ENCODE peak calls at places on chromosomes 1 and 21, in six cellular contexts. U is SK-N-SH, F is H1, S is K562, V is GM12878, N is HepG2. X is an unnamed sample.

GRCh38 chr1:48757363-48757762 is 19.3 kb downstream of the BEND5 start:
- DNase-seq in U (no peak), F (no peak), S (no peak), V (no peak), N (no peak), X (no peak)

GRCh38 chr1:169312084-169312954 is 55.3 kb downstream of the NME7 start:
- DNase-seq in U (no peak), F (no peak), S (peak), V (peak), N (no peak), X (peak)

GRCh38 chr21:27802816-27803475 is 836.1 kb upstream of the ADAMTS5 start:
- DNase-seq in U (peak), F (peak), S (peak), V (no peak), N (no peak), X (peak)

GRCh38 chr1:7339014-7339413 is 432.1 kb upstream of the VAMP3 start:
- DNase-seq in U (no peak), F (no peak), S (no peak), V (no peak), N (no peak), X (no peak)

GRCh38 chr1:54537611-54538010 is 10.4 kb upstream of the ACOT11 start:
- DNase-seq in U (no peak), F (no peak), S (no peak), V (no peak), N (peak), X (no peak)

GRCh38 chr1:51575406-51576084 is 41.3 kb upstream of the OSBPL9 start:
- DNase-seq in U (no peak), F (no peak), S (no peak), V (no peak), N (no peak), X (no peak)

GRCh38 chr1:154961207-154961496 is 430 bp downstream of the PYGO2 start:
- DNase-seq in U (no peak), F (no peak), S (no peak), V (no peak), N (peak), X (no peak)

GRCh38 chr1:33137800-33138199 is 44.0 kb downstream of the TRIM62 start:
- DNase-seq in U (peak), F (no peak), S (peak), V (no peak), N (peak), X (no peak)

GRCh38 chr21:44734026-44734745 is 22.8 kb upstream of the TSPEAR start:
- DNase-seq in U (no peak), F (no peak), S (no peak), V (no peak), N (no peak), X (no peak)

GRCh38 chr1:205667909-205668643 is 12.2 kb downstream of the SLC45A3 start:
- DNase-seq in U (no peak), F (no peak), S (no peak), V (no peak), N (no peak), X (no peak)

GRCh38 chr1:205994342-205994741 is 8.9 kb downstream of the RAB7B start:
- DNase-seq in U (no peak), F (no peak), S (no peak), V (no peak), N (no peak), X (no peak)

GRCh38 chr1:161887724-161888287 is 121.7 kb downstream of the ATF6 start:
- DNase-seq in U (no peak), F (no peak), S (no peak), V (no peak), N (no peak), X (no peak)

GRCh38 chr1:153288634-153289275 is 24.0 kb downstream of the PGLYRP3 start:
- DNase-seq in U (peak), F (peak), S (peak), V (no peak), N (no peak), X (no peak)

GRCh38 chr1:224399887-224400286 is 34.7 kb downstream of the WDR26 start:
- DNase-seq in U (no peak), F (no peak), S (no peak), V (no peak), N (no peak), X (no peak)
- TF ChIP-seq GABPA in U (no peak), F (no peak), S (no peak), V (no peak), N (no peak), X (no peak)

DNA sequence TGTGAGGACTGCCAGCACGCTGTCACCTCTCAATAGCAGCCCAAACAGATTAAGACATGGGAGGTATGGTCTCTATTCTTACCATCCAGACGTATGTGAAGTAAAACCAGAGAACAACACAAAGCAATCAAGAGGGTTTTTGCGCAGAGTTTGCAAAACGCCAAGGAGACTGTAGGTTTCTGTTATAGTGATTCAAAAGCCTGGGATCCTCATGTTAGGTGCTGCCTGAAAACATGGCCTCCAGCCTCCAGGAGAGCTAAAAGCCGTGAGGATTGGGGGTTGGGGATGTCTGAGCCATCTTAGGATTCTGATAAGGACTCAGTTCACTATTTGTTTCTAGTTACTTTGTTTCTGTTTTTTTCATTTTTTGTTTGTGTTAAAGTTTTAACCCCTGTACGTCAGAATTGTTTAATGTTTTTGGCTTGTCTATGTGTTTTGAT is 4.2 kb upstream of the CCT8 start:
- DNase-seq in U (no peak), F (no peak), S (no peak), V (peak), N (no peak), X (no peak)
- H3K4me3 ChIP-seq in U (no peak), F (peak), S (no peak), V (peak), N (no peak), X (no peak)

DNA sequence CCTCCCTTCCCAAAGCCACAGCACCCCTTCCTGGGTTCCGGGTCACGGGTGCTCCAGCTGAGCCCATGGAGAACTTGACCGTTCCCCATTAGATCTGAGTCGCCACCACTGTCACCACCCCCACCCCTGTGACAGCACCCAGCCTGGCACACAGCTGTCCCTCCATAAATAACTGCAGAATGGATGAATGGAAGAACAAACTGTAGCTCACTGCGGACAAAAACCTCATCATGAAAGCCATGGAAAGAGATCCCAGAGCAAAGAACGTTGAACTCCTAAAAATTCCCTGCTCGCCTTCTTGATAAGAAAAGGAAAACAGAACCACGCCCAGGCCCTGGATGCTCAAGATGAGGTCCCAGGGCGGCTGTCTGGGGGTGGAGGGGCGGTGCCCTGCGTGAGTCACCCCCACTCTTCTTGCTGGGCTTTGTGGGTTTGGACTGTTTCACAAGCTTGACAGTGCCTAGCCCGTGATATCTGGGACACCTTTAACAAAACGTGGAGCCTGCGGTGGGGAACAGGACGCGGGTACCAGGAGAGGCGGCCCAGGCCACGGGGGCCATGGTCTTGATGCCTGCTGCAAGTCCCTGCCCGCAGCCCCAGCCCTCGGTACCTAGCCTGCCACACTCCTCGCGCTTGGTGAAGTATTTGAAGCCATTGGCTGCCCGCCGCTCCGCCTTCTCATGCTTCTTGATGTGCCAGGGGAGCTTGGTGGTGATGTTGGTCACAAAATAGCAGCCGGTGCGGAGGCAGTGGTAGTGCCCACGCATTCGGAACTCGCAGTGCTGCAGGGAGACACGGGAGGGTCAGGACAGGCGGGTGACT is 151.9 kb downstream of the CASZ1 start:
- DNase-seq in U (no peak), F (no peak), S (peak), V (no peak), N (no peak), X (no peak)
- TF ChIP-seq GABPA in U (no peak), F (no peak), S (no peak), V (no peak), N (no peak), X (no peak)

GRCh38 chr1:143735764-143736461 is 235.9 kb downstream of the FAM72C start:
- DNase-seq in U (no peak), F (peak), S (no peak), V (no peak), N (no peak), X (no peak)
- H3K4me3 ChIP-seq in U (no peak), F (peak), S (no peak), V (no peak), N (no peak), X (no peak)

GRCh38 chr1:165910764-165911421 is 83.5 kb downstream of the UCK2 start:
- DNase-seq in U (no peak), F (no peak), S (no peak), V (no peak), N (peak), X (no peak)
- TF ChIP-seq GABPA in U (no peak), F (no peak), S (no peak), V (no peak), N (peak), X (no peak)

X was measured in HL-60.